ENCODE peak calls at places on chromosome 3, in four cellular contexts. N is WTC11, P is endothelial cell, V is cardiac muscle cell. T is an unnamed sample.

GRCh38 chr3:192223815-192224214 is 503.5 kb downstream of the FGF12 start:
- DNase-seq in N (no peak), P (no peak), V (peak; percentile 13), T (no peak)

GRCh38 chr3:114615535-114616064 is 321.8 kb downstream of the TIGIT start:
- DNase-seq in N (no peak), P (no peak), V (peak; percentile 19), T (no peak)

GRCh38 chr3:169028716-169029115 is 634.8 kb downstream of the MECOM start:
- DNase-seq in N (no peak), P (no peak), V (no peak), T (no peak)

GRCh38 chr3:174436367-174436766 is 422.8 kb upstream of the NAALADL2 start:
- DNase-seq in N (no peak), P (no peak), V (no peak), T (no peak)

GRCh38 chr3:56782215-56782614 is 19.5 kb downstream of the ARHGEF3 start:
- DNase-seq in N (no peak), P (no peak), V (no peak), T (no peak)

GRCh38 chr3:192901435-192901834 is 16.2 kb downstream of the MB21D2 start:
- DNase-seq in N (no peak), P (no peak), V (no peak), T (no peak)

GRCh38 chr3:99114565-99115291 is 213.2 kb upstream of the DCBLD2 start:
- DNase-seq in N (peak; percentile 60), P (peak; percentile 52), V (peak; percentile 31), T (no peak)

GRCh38 chr3:87732294-87732693 is 326.5 kb downstream of the CGGBP1 start:
- DNase-seq in N (no peak), P (no peak), V (no peak), T (no peak)

GRCh38 chr3:49346797-49347251 is 7.0 kb upstream of the USP4 start:
- DNase-seq in N (no peak), P (no peak), V (no peak), T (no peak)

GRCh38 chr3:35707904-35708303 is 68.6 kb downstream of the ARPP21 start:
- DNase-seq in N (no peak), P (no peak), V (no peak), T (no peak)

DNA sequence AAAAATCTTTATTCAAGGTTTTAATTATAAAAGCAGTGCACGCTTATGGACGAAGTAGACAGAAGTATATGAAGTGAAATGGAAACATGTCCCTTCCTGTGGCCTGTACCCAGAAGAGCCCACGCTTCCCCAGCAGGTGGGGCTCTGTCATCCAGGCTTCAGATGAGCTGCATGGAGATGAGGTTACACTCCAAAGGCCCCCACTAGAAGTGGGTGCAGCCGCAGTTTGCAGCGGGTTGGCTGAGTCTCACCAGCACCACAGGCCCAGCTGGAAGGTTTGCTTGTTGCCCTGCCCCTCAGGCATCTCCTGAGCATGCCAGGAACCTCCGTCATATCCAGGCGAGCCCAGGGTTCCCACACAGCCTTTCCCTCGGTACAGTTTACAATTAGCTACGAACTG is 33.1 kb downstream of the PRR20G start:
- DNase-seq in N (no peak), P (no peak), V (no peak), T (no peak)
- TF ChIP-seq CTCF in N (no peak), P (no peak), V (peak; percentile 23), T (peak; percentile 38)

GRCh38 chr3:188404124-188404523 is 250.2 kb downstream of the LPP start:
- DNase-seq in N (no peak), P (no peak), V (no peak), T (no peak)
- TF ChIP-seq CTCF in N (no peak), P (no peak), V (no peak), T (no peak)

DNA sequence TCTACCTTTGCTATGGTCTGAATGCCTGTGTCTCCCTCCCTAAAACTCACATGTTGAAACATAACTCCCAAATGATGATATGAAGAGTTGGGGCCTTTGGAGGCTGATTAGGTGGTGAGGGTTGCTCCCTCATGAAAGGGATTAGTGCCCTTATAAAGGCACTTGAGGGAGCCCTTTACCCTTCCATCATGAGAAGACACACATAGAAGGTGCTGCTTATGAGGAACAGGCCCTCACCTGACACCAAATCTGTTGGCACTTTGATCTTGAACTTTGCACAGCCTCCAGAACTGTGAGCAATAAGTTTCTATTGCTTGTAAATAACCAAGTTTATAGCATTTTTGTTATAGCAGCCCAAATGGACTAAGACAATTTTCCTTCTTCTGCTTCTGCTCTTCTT is 76.2 kb upstream of the ADAMTS9 start:
- DNase-seq in N (no peak), P (no peak), V (no peak), T (no peak)
- TF ChIP-seq CTCF in N (no peak), P (no peak), V (no peak), T (no peak)

DNA sequence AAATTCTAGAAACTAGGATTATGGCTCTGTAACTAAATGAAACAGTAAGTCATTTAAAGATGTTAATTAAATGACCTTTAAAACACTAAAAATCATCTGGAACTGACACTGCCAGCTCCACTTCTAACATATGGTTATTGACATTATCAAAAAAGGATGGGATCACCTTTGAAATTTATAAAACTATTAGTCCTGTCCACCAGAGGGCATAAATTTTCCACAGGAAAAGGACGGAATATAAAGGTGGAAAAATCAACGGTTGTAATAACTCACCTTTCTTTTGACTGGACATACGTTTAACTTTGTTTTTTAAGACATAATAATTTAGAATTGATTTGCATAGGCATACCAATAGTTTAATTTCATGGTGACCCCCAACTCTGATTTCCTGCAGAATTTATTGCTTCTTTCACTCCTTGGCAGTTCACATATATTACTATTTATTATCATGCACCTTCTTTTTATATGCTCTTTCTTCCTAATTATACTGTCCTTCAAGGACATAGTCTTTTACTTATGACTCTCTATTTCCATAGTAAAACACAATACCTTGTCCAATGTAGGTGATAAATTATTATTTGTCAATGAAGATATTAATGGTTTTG is 345.7 kb downstream of the CADM2 start:
- DNase-seq in N (no peak), P (no peak), V (peak; percentile 7), T (no peak)
- TF ChIP-seq CTCF in N (peak; percentile 14), P (peak; percentile 74), V (no peak), T (no peak)

DNA sequence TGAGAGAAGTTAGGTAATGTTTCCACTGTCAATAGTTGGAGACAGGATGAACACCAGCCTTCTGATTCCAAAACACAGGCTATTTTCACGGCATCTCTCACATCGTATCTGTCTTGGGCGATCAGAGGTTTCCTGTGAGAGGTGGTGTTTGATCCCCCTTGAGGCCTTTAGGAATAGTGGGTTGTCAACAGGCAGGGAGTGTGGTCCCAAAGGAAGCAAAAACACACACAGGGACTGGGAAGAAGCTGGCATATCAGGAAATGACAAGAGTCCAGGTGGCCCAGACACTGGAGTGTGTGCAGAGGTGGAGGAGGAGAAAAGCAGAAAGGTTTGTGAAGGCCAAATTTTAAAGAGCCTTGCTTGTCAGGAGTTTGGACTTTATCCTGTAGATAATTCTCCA is 6.6 kb upstream of the MAGEF1 start:
- DNase-seq in N (no peak), P (no peak), V (peak; percentile 55), T (no peak)
- TF ChIP-seq CTCF in N (no peak), P (no peak), V (no peak), T (no peak)

GRCh38 chr3:2096196-2096595 is 2.5 kb upstream of the CNTN4 start:
- DNase-seq in N (no peak), P (no peak), V (peak; percentile 4), T (no peak)

GRCh38 chr3:2094941-2095340 is 3.7 kb upstream of the CNTN4 start:
- DNase-seq in N (no peak), P (no peak), V (no peak), T (no peak)

GRCh38 chr3:2090095-2090494 is 8.6 kb upstream of the CNTN4 start:
- DNase-seq in N (no peak), P (no peak), V (no peak), T (no peak)

GRCh38 chr3:2092758-2093157 is 5.9 kb upstream of the CNTN4 start:
- DNase-seq in N (no peak), P (no peak), V (no peak), T (no peak)

GRCh38 chr3:2090512-2090911 is 8.2 kb upstream of the CNTN4 start:
- DNase-seq in N (no peak), P (no peak), V (no peak), T (no peak)
- TF ChIP-seq CTCF in N (no peak), P (no peak), V (no peak), T (no peak)

GRCh38 chr3:14780927-14781507 is 37.7 kb upstream of the FGD5 start:
- DNase-seq in N (peak; percentile 86), P (peak; percentile 71), V (peak; percentile 82), T (peak; percentile 82)
- TF ChIP-seq CTCF in N (peak; percentile 57), P (peak; percentile 77), V (peak; percentile 86), T (peak; percentile 79)

DNA sequence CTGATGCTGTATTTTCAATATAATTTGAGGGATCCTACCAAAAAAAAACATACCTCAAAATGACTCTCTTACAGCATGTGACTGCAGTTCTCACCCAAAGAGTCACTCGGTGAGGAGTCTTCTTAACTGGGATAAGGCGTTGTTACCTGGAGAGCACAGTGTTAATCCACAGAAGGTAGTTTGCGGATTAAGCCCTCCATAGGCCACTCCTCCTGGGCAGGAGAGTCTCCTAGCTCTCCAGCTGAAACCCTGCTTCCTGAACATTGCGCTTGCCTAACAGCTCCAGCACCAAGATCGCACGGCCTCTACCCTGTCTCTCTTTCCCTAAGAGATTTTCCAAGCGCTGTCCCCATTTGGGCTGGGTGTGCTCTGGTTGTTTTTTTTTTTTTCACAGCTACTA is 185.5 kb upstream of the TSC22D2 start:
- DNase-seq in N (no peak), P (no peak), V (no peak), T (no peak)
- TF ChIP-seq CTCF in N (no peak), P (no peak), V (no peak), T (no peak)

GRCh38 chr3:64985072-64985471 is 297.3 kb upstream of the ADAMTS9 start:
- DNase-seq in N (no peak), P (no peak), V (no peak), T (no peak)
- TF ChIP-seq CTCF in N (no peak), P (no peak), V (no peak), T (no peak)

DNA sequence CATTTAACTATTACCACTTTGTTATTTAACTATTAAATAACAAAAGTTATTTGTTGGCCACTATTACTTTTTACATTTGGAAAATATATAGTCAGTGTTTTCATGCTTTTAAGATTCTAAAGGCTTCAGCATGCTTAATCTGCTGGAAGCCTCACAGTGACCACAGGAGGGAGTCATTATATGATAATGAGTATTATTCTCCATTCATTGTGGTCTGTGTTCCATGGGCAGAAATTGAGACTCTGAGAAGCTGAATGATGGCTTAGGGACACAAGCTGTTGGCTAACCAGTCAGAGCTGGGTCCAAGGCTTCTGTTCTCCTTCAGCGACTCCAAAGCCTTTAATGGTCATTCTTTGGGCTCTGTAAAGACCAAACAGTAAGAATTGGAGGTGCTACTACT is 64.7 kb downstream of the BFSP2 start:
- DNase-seq in N (no peak), P (no peak), V (no peak), T (no peak)
- TF ChIP-seq CTCF in N (no peak), P (no peak), V (peak; percentile 54), T (peak; percentile 44)

T was measured in GM13976.